ENCODE peak calls at places on chromosomes 4 and X, in four cellular contexts. O is epithelial cell of proximal tubule; K is CD8-positive, alpha-beta T cell; W is upper lobe of right lung. D is an unnamed sample.

GRCh38 chr4:165415910-165416309 is 37.1 kb downstream of the CPE start:
- DNase-seq in O (no peak), K (no peak), W (no peak), D (no peak)

GRCh38 chr4:83231620-83232056 is 53.0 kb downstream of the COQ2 start:
- DNase-seq in O (no peak), K (no peak), W (no peak), D (no peak)

GRCh38 chr4:114606240-114606639 is 7.6 kb downstream of the UGT8 start:
- DNase-seq in O (no peak), K (no peak), W (no peak), D (no peak)

GRCh38 chrX:10111364-10112148 is 45.2 kb upstream of the CLCN4 start:
- DNase-seq in O (no peak), K (peak; percentile 59), W (no peak), D (no peak)

GRCh38 chr4:164177753-164178152 is 576.2 kb upstream of the SMIM31 start:
- DNase-seq in O (no peak), K (no peak), W (no peak), D (no peak)

GRCh38 chr4:110163327-110164070 is 34.9 kb downstream of the ELOVL6 start:
- DNase-seq in O (no peak), K (no peak), W (no peak), D (no peak)

GRCh38 chr4:3202836-3203820 is 45.8 kb upstream of the MSANTD1 start:
- DNase-seq in O (no peak), K (no peak), W (no peak), D (no peak)

GRCh38 chr4:54085284-54085683 is 14.7 kb upstream of the GSX2 start:
- DNase-seq in O (peak; percentile 92), K (no peak), W (no peak), D (no peak)

GRCh38 chr4:76078033-76078613 is 3.6 kb downstream of the ART3 start:
- DNase-seq in O (no peak), K (no peak), W (no peak), D (no peak)

GRCh38 chrX:40262641-40263560 is 165.1 kb upstream of the BCOR start:
- DNase-seq in O (no peak), K (no peak), W (no peak), D (no peak)

GRCh38 chr4:27929141-27929540 is 1068.5 kb downstream of the STIM2 start:
- DNase-seq in O (no peak), K (no peak), W (no peak), D (no peak)

GRCh38 chr4:138409670-138410069 is 167.5 kb upstream of the SLC7A11 start:
- DNase-seq in O (no peak), K (no peak), W (no peak), D (no peak)

GRCh38 chr4:117331817-117332216 is 246.4 kb upstream of the TRAM1L1 start:
- DNase-seq in O (no peak), K (no peak), W (no peak), D (no peak)

GRCh38 chr4:176638992-176639391 is 153.7 kb downstream of the VEGFC start:
- DNase-seq in O (no peak), K (no peak), W (no peak), D (no peak)

GRCh38 chr4:15729910-15730533 is 27.2 kb downstream of the BST1 start:
- DNase-seq in O (no peak), K (peak; percentile 34), W (no peak), D (no peak)

GRCh38 chr4:55884851-55885219 is 31.4 kb downstream of the EXOC1 start:
- DNase-seq in O (no peak), K (no peak), W (no peak), D (no peak)

GRCh38 chrX:22748093-22748999 is 251.4 kb upstream of the DDX53 start:
- DNase-seq in O (no peak), K (peak; percentile 41), W (no peak), D (no peak)

GRCh38 chr4:48299560-48299959 is 29.9 kb upstream of the TEC start:
- DNase-seq in O (no peak), K (no peak), W (no peak), D (no peak)

GRCh38 chr4:185682236-185682635 is 129.8 kb downstream of the SORBS2 start:
- DNase-seq in O (peak; percentile 53), K (no peak), W (no peak), D (no peak)

GRCh38 chr4:128107766-128108165 is 46.7 kb downstream of the LARP1B start:
- DNase-seq in O (no peak), K (no peak), W (no peak), D (no peak)

GRCh38 chrX:119826399-119826959 is 26.3 kb downstream of the UPF3B start:
- DNase-seq in O (peak; percentile 9), K (no peak), W (no peak), D (no peak)

GRCh38 chrX:63050225-63050624 is 300.9 kb downstream of the SPIN4 start:
- DNase-seq in O (no peak), K (no peak), W (no peak), D (no peak)

GRCh38 chr4:183180621-183181020 is 81.6 kb downstream of the WWC2 start:
- DNase-seq in O (no peak), K (no peak), W (no peak), D (no peak)

GRCh38 chr4:177596035-177596434 is 153.8 kb upstream of the AGA start:
- DNase-seq in O (peak; percentile 36), K (no peak), W (no peak), D (no peak)

GRCh38 chr4:186689476-186689875 is 34.2 kb downstream of the FAT1 start:
- DNase-seq in O (peak; percentile 92), K (no peak), W (peak; percentile 71), D (no peak)

GRCh38 chr4:15756361-15756861 is 21.7 kb upstream of the CD38 start:
- DNase-seq in O (no peak), K (peak; percentile 73), W (no peak), D (peak; percentile 75)

GRCh38 chrX:107601759-107602158 is 26.6 kb upstream of the PRPS1 start:
- DNase-seq in O (no peak), K (no peak), W (no peak), D (no peak)

GRCh38 chrX:24494544-24495113 is 29.5 kb downstream of the PDK3 start:
- DNase-seq in O (peak; percentile 52), K (no peak), W (no peak), D (no peak)

GRCh38 chr4:146255874-146256273 is 41.5 kb downstream of the REELD1 start:
- DNase-seq in O (no peak), K (no peak), W (no peak), D (no peak)

GRCh38 chr4:7381221-7381889 is 53.4 kb downstream of the PSAPL1 start:
- DNase-seq in O (no peak), K (no peak), W (peak; percentile 44), D (peak; percentile 23)

GRCh38 chr4:29081230-29081955 is 1638.8 kb upstream of the PCDH7 start:
- DNase-seq in O (no peak), K (no peak), W (no peak), D (no peak)
- TF ChIP-seq CTCF in O (peak; percentile 34), K (no peak), W (no peak), D (no peak)

GRCh38 chr4:171629737-171630136 is 183.5 kb upstream of the GALNTL6 start:
- DNase-seq in O (no peak), K (no peak), W (no peak), D (no peak)

GRCh38 chr4:171626554-171626953 is 186.7 kb upstream of the GALNTL6 start:
- DNase-seq in O (no peak), K (no peak), W (no peak), D (no peak)

DNA sequence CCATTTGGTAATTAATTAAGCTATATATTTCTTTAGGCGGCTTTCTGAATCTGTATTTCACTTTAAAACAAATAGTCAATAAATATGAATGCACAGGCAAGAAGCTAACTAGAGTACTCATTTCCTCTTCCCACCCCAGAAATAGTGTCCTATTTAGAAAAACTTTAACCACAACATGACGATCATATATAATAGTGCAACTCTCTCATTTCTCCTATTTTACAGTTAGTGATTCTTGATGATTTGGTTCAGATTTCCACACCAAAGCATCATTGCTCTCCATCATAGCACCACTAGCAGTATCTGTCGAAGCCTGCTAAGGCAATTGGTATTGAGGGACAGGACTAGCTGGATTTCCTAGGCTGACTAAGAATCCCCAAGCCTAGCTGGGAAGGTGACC is 184.0 kb upstream of the GALNTL6 start:
- DNase-seq in O (no peak), K (no peak), W (no peak), D (no peak)
- TF ChIP-seq CTCF in O (no peak), K (no peak), W (no peak), D (no peak)

DNA sequence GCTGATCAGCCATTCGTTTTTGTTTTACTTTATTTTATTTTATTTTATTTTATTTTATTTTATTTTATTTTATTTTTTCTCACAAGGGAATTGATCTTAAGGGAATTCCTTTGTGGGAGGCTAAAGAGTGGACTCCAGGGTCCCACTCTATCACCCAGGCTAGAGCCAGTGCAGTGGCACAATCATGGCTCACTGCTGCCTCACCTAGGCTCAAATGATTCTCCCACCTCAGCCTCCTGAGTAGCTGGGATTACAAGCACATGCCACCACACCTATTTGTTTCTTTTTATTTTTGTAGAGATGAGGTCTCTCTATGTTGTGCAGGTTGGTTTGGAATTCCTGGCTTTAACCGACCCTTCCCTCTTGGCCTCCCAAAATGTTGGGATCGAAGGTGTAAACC is 17.5 kb upstream of the PABPC4L start:
- DNase-seq in O (no peak), K (no peak), W (no peak), D (no peak)
- TF ChIP-seq CTCF in O (peak; percentile 9), K (no peak), W (no peak), D (no peak)

GRCh38 chrX:136166221-136166855 is 19.0 kb downstream of the FHL1 start:
- DNase-seq in O (no peak), K (no peak), W (no peak), D (no peak)

GRCh38 chrX:136159615-136160025 is 12.3 kb downstream of the FHL1 start:
- DNase-seq in O (no peak), K (no peak), W (no peak), D (peak; percentile 54)

GRCh38 chrX:136158685-136159084 is 11.4 kb downstream of the FHL1 start:
- DNase-seq in O (no peak), K (no peak), W (no peak), D (no peak)

GRCh38 chrX:136163694-136164093 is 16.4 kb downstream of the FHL1 start:
- DNase-seq in O (no peak), K (no peak), W (no peak), D (no peak)

DNA sequence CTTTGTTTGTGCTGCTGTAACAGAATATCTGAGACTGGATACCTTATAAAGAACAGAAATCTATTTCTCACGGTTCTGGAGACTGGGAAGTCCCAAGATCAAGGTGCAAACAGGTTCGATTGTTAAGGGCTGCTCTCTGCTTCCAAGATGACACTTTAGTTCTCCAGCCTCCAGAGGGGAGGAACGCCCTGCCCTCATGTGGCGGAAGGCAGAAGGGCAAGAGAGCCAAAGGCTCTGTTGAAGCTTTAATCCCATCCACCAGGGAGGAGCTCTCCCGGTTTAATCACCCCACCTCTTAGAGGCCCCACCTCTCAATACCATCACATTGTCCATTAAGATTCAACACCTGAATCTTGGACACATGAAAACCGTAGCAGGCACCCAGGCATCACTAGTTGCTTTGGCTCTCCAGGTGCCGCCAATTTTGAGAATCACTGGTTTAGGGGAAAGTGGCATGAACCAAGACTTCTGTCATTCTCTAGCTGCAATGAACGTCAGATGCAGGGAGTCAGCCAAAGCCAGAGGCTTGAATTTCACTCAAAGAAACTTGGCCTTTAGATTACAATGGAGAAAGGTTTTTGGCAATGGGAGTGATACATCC is 15.6 kb downstream of the FHL1 start:
- DNase-seq in O (no peak), K (peak; percentile 37), W (no peak), D (no peak)
- TF ChIP-seq CTCF in O (peak; percentile 75), K (peak; percentile 46), W (peak; percentile 54), D (peak; percentile 63)